ENCODE peak calls at places on chromosomes 13 and 19, in seven cellular contexts. R, U, Y, A, X, F and O are unnamed samples.

GRCh38 chr13:26272621-26273020 is 18.7 kb downstream of the CDK8 start:
- DNase-seq in R (no peak), U (no peak), Y (no peak), A (no peak), X (no peak), F (no peak), O (no peak)

GRCh38 chr13:94239135-94239534 is 240.3 kb downstream of the DCT start:
- DNase-seq in R (no peak), U (peak), Y (no peak), A (no peak), X (no peak), F (no peak), O (no peak)

GRCh38 chr19:6062961-6063575 is 47.2 kb downstream of the RFX2 start:
- DNase-seq in R (no peak), U (no peak), Y (peak), A (no peak), X (peak), F (no peak), O (no peak)

GRCh38 chr19:43476606-43477005 is 11.2 kb upstream of the LYPD3 start:
- DNase-seq in R (no peak), U (peak), Y (no peak), A (no peak), X (no peak), F (no peak), O (no peak)

GRCh38 chr13:71148391-71148790 is 718.6 kb downstream of the DACH1 start:
- DNase-seq in R (no peak), U (no peak), Y (no peak), A (no peak), X (no peak), F (no peak), O (no peak)

GRCh38 chr19:1837625-1838105 is 10.6 kb downstream of the REXO1 start:
- DNase-seq in R (no peak), U (peak), Y (peak), A (no peak), X (peak), F (peak), O (no peak)

GRCh38 chr13:51644649-51645048 is 60.4 kb downstream of the WDFY2 start:
- DNase-seq in R (no peak), U (peak), Y (no peak), A (no peak), X (no peak), F (peak), O (no peak)

GRCh38 chr13:33349314-33349995 is 63.9 kb upstream of the STARD13 start:
- DNase-seq in R (no peak), U (peak), Y (peak), A (peak), X (peak), F (no peak), O (no peak)

GRCh38 chr13:94228781-94229180 is 250.7 kb downstream of the DCT start:
- DNase-seq in R (no peak), U (no peak), Y (no peak), A (no peak), X (no peak), F (no peak), O (no peak)

GRCh38 chr19:8221161-8221560 is 12.0 kb downstream of the CERS4 start:
- DNase-seq in R (no peak), U (no peak), Y (no peak), A (no peak), X (no peak), F (no peak), O (peak)

GRCh38 chr19:55255618-55256423 is 3.0 kb downstream of the PPP6R1 start:
- DNase-seq in R (no peak), U (peak), Y (peak), A (no peak), X (no peak), F (peak), O (no peak)

GRCh38 chr19:54302252-54302651 is 10.7 kb downstream of the LILRA5 start:
- DNase-seq in R (no peak), U (no peak), Y (no peak), A (no peak), X (no peak), F (no peak), O (no peak)

GRCh38 chr13:45060062-45060461 is 60.2 kb upstream of the GTF2F2 start:
- DNase-seq in R (no peak), U (no peak), Y (no peak), A (no peak), X (no peak), F (no peak), O (no peak)

GRCh38 chr19:36972594-36972993 is 56.5 kb downstream of the ZNF568 start:
- DNase-seq in R (no peak), U (peak), Y (no peak), A (no peak), X (no peak), F (no peak), O (no peak)

GRCh38 chr19:2053601-2054389 is 2.8 kb upstream of the MKNK2 start:
- DNase-seq in R (no peak), U (no peak), Y (peak), A (peak), X (no peak), F (no peak), O (no peak)

GRCh38 chr19:3324405-3324856 is 42.0 kb upstream of the NFIC start:
- DNase-seq in R (no peak), U (no peak), Y (peak), A (no peak), X (peak), F (peak), O (peak)

GRCh38 chr19:43489979-43490599 is 14.5 kb downstream of the PHLDB3 start:
- DNase-seq in R (no peak), U (no peak), Y (no peak), A (no peak), X (no peak), F (no peak), O (no peak)

GRCh38 chr19:34217952-34218817 is 36.2 kb upstream of the GARRE1 start:
- DNase-seq in R (no peak), U (peak), Y (peak), A (peak), X (no peak), F (no peak), O (no peak)

GRCh38 chr19:48856921-48857320 is 11.5 kb downstream of the PLEKHA4 start:
- DNase-seq in R (no peak), U (peak), Y (no peak), A (no peak), X (no peak), F (no peak), O (no peak)

GRCh38 chr13:27353166-27353583 is 71.2 kb upstream of the GTF3A start:
- DNase-seq in R (no peak), U (peak), Y (no peak), A (no peak), X (no peak), F (peak), O (no peak)

GRCh38 chr19:15265849-15266248 is 33.6 kb upstream of the EPHX3 start:
- DNase-seq in R (peak), U (peak), Y (peak), A (peak), X (no peak), F (no peak), O (peak)

GRCh38 chr13:21399741-21400140 is 59.4 kb downstream of the ZDHHC20 start:
- DNase-seq in R (no peak), U (peak), Y (no peak), A (no peak), X (no peak), F (no peak), O (no peak)

GRCh38 chr13:29578300-29579048 is 17.0 kb downstream of the SLC7A1 start:
- DNase-seq in R (no peak), U (peak), Y (no peak), A (no peak), X (peak), F (no peak), O (no peak)

GRCh38 chr13:51005566-51005965 is 96.0 kb downstream of the RNASEH2B start:
- DNase-seq in R (no peak), U (no peak), Y (no peak), A (no peak), X (no peak), F (no peak), O (no peak)

GRCh38 chr19:39502640-39503417 is 4.1 kb downstream of the DLL3 start:
- DNase-seq in R (no peak), U (peak), Y (peak), A (no peak), X (peak), F (peak), O (peak)

GRCh38 chr19:3407556-3408516 is 41.5 kb downstream of the NFIC start:
- DNase-seq in R (no peak), U (peak), Y (no peak), A (peak), X (no peak), F (no peak), O (no peak)

GRCh38 chr19:56120371-56121179 is 520 bp downstream of the ZNF787 start:
- DNase-seq in R (peak), U (peak), Y (peak), A (peak), X (peak), F (peak), O (peak)

GRCh38 chr19:44686896-44687295 is 12.1 kb upstream of the CEACAM16 start:
- DNase-seq in R (no peak), U (no peak), Y (no peak), A (no peak), X (no peak), F (no peak), O (no peak)

GRCh38 chr13:111488466-111489132 is 168.2 kb downstream of the TEX29 start:
- DNase-seq in R (no peak), U (no peak), Y (no peak), A (no peak), X (no peak), F (no peak), O (no peak)

GRCh38 chr13:43195551-43195950 is 172.2 kb downstream of the DNAJC15 start:
- DNase-seq in R (no peak), U (no peak), Y (no peak), A (no peak), X (no peak), F (no peak), O (no peak)

GRCh38 chr19:12672744-12673143 is 6.1 kb downstream of the WDR83 start:
- DNase-seq in R (no peak), U (no peak), Y (no peak), A (no peak), X (peak), F (no peak), O (no peak)
- H3K27ac ChIP-seq in R (no peak), U (no peak), Y (no peak), A (no peak), X (no peak), F (no peak), O (no peak)

GRCh38 chr19:7098096-7098495 is 28.6 kb downstream of the ZNF557 start:
- DNase-seq in R (no peak), U (no peak), Y (no peak), A (no peak), X (no peak), F (no peak), O (no peak)
- H3K4me3 ChIP-seq in R (peak), U (peak), Y (no peak), A (peak), X (peak), F (peak), O (no peak)

DNA sequence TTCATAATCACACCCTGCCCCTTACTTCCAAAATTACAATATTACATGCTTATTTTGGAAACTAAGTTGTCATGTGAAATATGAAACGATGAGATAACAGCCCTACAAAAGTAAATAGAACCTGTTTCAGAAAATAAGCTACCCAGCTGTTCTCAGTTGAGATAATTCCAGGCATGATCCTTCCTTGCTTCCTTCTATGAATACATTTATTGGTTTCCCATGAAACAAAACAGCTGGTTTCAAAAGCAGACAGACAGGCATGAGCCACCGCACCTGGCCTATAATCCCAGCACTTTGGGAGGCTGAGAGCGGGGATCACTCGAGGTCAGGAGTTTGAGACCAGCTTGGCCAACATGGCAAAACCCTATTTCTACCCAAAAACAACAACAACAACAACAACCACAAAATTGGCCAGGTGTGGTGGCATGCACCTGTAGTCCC is 95.4 kb downstream of the STK24 start:
- DNase-seq in R (no peak), U (no peak), Y (no peak), A (no peak), X (no peak), F (no peak), O (no peak)
- H3K27ac ChIP-seq in R (no peak), U (no peak), Y (peak), A (peak), X (no peak), F (no peak), O (peak)

GRCh38 chr13:74073231-74073630 is 61.0 kb downstream of the KLF12 start:
- DNase-seq in R (no peak), U (no peak), Y (no peak), A (no peak), X (no peak), F (no peak), O (no peak)
- H3K4me3 ChIP-seq in R (no peak), U (no peak), Y (no peak), A (no peak), X (no peak), F (no peak), O (no peak)

DNA sequence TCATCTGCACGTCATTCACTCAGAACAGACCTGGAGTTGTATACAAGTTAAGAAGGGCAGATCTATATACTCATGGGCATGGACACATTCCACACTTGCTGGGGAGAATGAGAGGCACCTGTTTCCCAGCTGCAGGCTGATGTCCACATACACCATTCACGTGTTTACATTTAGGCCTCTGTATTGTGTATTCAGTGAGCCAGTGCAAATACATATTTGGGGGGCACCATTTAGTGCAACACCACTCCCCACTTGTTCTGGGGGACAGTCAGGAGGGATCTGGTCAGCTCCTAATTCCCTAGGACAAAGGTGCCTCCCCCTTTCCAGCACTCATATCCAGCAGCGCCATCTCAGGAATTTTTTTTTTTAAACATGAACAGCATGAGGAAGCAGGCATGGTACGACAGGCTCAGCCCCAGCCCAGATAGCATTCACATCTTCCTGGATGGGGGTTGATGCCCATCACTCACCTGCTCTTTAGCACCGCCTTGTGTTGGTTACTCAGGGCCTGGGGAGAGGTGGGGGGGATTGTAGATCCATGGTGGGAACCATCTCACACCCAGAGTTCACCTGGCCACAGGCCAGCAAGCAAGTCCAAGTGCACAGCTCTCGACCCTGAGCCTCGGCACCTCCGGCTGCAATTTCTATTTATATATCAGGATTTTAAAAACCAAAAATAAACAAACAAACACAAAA is 56.9 kb upstream of the ZNF254 start:
- DNase-seq in R (no peak), U (no peak), Y (no peak), A (no peak), X (peak), F (peak), O (no peak)
- H3K27ac ChIP-seq in R (no peak), U (no peak), Y (no peak), A (no peak), X (no peak), F (no peak), O (no peak)

GRCh38 chr13:95643471-95643813 is 1.1 kb downstream of the DZIP1 start:
- DNase-seq in R (no peak), U (peak), Y (no peak), A (no peak), X (peak), F (no peak), O (no peak)
- H3K4me3 ChIP-seq in R (peak), U (peak), Y (peak), A (peak), X (peak), F (no peak), O (peak)

DNA sequence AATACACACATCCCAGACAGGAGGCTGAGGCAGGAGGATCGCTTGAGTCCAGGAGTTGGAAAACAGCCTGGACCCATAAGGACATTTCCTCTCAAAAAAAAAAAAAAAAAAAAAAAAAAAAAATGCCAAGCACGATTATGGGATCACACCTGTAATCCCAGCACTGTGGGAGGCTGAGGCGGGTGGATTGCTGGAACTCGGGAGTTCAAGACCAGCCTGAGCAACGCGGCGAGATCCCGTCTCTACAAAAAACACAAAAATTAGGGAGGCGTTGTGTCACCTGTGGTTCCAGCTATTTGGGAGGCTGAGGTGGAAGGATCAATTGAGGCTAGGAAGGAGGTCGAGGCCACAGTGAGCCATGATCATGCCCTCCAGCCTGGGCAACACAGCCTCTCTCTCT is 975 bp upstream of the OCEL1 start:
- DNase-seq in R (no peak), U (no peak), Y (no peak), A (no peak), X (no peak), F (no peak), O (no peak)
- H3K27ac ChIP-seq in R (no peak), U (no peak), Y (no peak), A (no peak), X (no peak), F (no peak), O (no peak)

GRCh38 chr13:30737511-30738342 is 2.4 kb downstream of the ALOX5AP start:
- DNase-seq in R (no peak), U (no peak), Y (no peak), A (no peak), X (no peak), F (peak), O (no peak)
- H3K4me3 ChIP-seq in R (peak), U (no peak), Y (peak), A (no peak), X (no peak), F (peak), O (no peak)

DNA sequence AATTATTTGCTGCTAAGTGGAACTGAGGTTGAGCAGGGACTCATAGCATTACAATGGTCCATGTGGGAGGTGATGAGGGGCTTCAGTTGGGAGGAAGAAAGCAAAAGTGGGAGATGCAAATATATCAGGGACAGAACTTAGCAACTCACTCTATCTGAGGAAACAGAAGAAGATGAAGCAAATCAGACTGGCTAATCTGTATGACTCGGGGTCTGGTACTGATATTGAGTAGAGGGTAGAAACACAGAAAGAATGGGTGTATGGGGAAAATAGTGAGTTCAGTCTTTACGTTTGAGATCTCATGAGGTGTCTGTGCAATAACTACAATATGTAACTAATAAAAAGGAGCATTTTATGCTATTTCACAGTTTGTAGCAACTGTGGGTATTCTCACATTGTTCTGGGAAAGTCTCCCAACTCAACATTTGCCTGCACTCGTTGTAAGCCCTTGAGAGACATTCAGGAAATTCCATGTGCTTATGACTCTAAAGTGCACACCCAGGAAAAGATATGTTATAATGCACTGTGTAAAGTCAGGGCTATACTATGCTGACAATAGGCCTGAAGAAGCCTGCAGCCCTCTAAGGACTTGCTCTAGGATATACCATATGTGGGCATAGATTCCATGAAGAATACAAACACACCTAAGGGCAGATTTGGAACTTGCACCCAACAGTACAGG is 183.5 kb downstream of the SPRY2 start:
- DNase-seq in R (no peak), U (peak), Y (no peak), A (no peak), X (no peak), F (no peak), O (no peak)
- H3K27ac ChIP-seq in R (no peak), U (peak), Y (no peak), A (no peak), X (no peak), F (no peak), O (no peak)